ENCODE peak calls at places on chromosomes 3 and 15, in five cellular contexts. One of them, this sample, is unnamed.
A peak's percentile ranks its signal among the peaks of the same experiment; 100 is the strongest.

GRCh38 chr15:74315626-74316025 is 51.8 kb downstream of the CYP11A1 start:
- DNase-seq in CD8-positive, alpha-beta T cell: no peak
- DNase-seq in mucosa of descending colon: no peak
- DNase-seq in NB4: peak; percentile 99
- DNase-seq in glutamatergic neuron: no peak
- DNase-seq in this sample: no peak

GRCh38 chr3:42501681-42502428 is 588 bp upstream of the VIPR1 start:
- DNase-seq in CD8-positive, alpha-beta T cell: peak; percentile 61
- DNase-seq in mucosa of descending colon: peak; percentile 83
- DNase-seq in NB4: peak; percentile 46
- DNase-seq in glutamatergic neuron: peak; percentile 57
- DNase-seq in this sample: no peak

GRCh38 chr15:60906275-60906674 is 322.8 kb downstream of the RORA start:
- DNase-seq in CD8-positive, alpha-beta T cell: no peak
- DNase-seq in mucosa of descending colon: no peak
- DNase-seq in NB4: no peak
- DNase-seq in glutamatergic neuron: no peak
- DNase-seq in this sample: no peak

GRCh38 chr3:52532838-52533622 is 627 bp downstream of the NT5DC2 start:
- DNase-seq in CD8-positive, alpha-beta T cell: peak; percentile 32
- DNase-seq in mucosa of descending colon: peak; percentile 25
- DNase-seq in NB4: peak; percentile 51
- DNase-seq in glutamatergic neuron: peak; percentile 53
- DNase-seq in this sample: no peak

GRCh38 chr15:41941644-41942415 is 30.5 kb downstream of the EHD4 start:
- DNase-seq in CD8-positive, alpha-beta T cell: no peak
- DNase-seq in mucosa of descending colon: no peak
- DNase-seq in NB4: no peak
- DNase-seq in glutamatergic neuron: no peak
- DNase-seq in this sample: no peak

GRCh38 chr3:69739204-69740102 is at the start of gene MITF:
- DNase-seq in CD8-positive, alpha-beta T cell: no peak
- DNase-seq in mucosa of descending colon: peak; percentile 91
- DNase-seq in NB4: peak; percentile 87
- DNase-seq in glutamatergic neuron: peak; percentile 89
- DNase-seq in this sample: no peak

GRCh38 chr15:72341361-72341760 is 21.4 kb upstream of the CELF6 start:
- DNase-seq in CD8-positive, alpha-beta T cell: no peak
- DNase-seq in mucosa of descending colon: peak; percentile 8
- DNase-seq in NB4: no peak
- DNase-seq in glutamatergic neuron: peak; percentile 80
- DNase-seq in this sample: no peak

GRCh38 chr15:36414670-36415069 is 164.8 kb upstream of the CDIN1 start:
- DNase-seq in CD8-positive, alpha-beta T cell: no peak
- DNase-seq in mucosa of descending colon: no peak
- DNase-seq in NB4: no peak
- DNase-seq in glutamatergic neuron: no peak
- DNase-seq in this sample: no peak

GRCh38 chr3:157605356-157605755 is 102.1 kb upstream of the VEPH1 start:
- DNase-seq in CD8-positive, alpha-beta T cell: no peak
- DNase-seq in mucosa of descending colon: no peak
- DNase-seq in NB4: no peak
- DNase-seq in glutamatergic neuron: no peak
- DNase-seq in this sample: no peak

GRCh38 chr3:129310111-129310601 is 31.5 kb downstream of the HMCES start:
- DNase-seq in CD8-positive, alpha-beta T cell: no peak
- DNase-seq in mucosa of descending colon: no peak
- DNase-seq in NB4: no peak
- DNase-seq in glutamatergic neuron: no peak
- DNase-seq in this sample: peak; percentile 89

GRCh38 chr3:122392868-122393844 is 9.2 kb downstream of the FAM162A start:
- DNase-seq in CD8-positive, alpha-beta T cell: no peak
- DNase-seq in mucosa of descending colon: no peak
- DNase-seq in NB4: peak; percentile 66
- DNase-seq in glutamatergic neuron: no peak
- DNase-seq in this sample: no peak

GRCh38 chr3:159619341-159619885 is 369.2 kb upstream of the IL12A start:
- DNase-seq in CD8-positive, alpha-beta T cell: no peak
- DNase-seq in mucosa of descending colon: no peak
- DNase-seq in NB4: no peak
- DNase-seq in glutamatergic neuron: no peak
- DNase-seq in this sample: no peak

GRCh38 chr3:42637001-42637400 is 16.5 kb upstream of the ZBTB47 start:
- DNase-seq in CD8-positive, alpha-beta T cell: no peak
- DNase-seq in mucosa of descending colon: no peak
- DNase-seq in NB4: no peak
- DNase-seq in glutamatergic neuron: no peak
- DNase-seq in this sample: no peak

GRCh38 chr3:108338901-108339545 is 42.7 kb downstream of the HHLA2 start:
- DNase-seq in CD8-positive, alpha-beta T cell: no peak
- DNase-seq in mucosa of descending colon: no peak
- DNase-seq in NB4: no peak
- DNase-seq in glutamatergic neuron: no peak
- DNase-seq in this sample: no peak

GRCh38 chr3:134897391-134898131 is 102.5 kb downstream of the EPHB1 start:
- DNase-seq in CD8-positive, alpha-beta T cell: no peak
- DNase-seq in mucosa of descending colon: no peak
- DNase-seq in NB4: no peak
- DNase-seq in glutamatergic neuron: no peak
- DNase-seq in this sample: no peak

GRCh38 chr3:62403765-62404164 is 30.4 kb upstream of the FEZF2 start:
- DNase-seq in CD8-positive, alpha-beta T cell: no peak
- DNase-seq in mucosa of descending colon: no peak
- DNase-seq in NB4: no peak
- DNase-seq in glutamatergic neuron: no peak
- DNase-seq in this sample: no peak

GRCh38 chr15:36221992-36222391 is 357.4 kb upstream of the CDIN1 start:
- DNase-seq in CD8-positive, alpha-beta T cell: no peak
- DNase-seq in mucosa of descending colon: no peak
- DNase-seq in NB4: peak; percentile 1
- DNase-seq in glutamatergic neuron: no peak
- DNase-seq in this sample: no peak

GRCh38 chr15:26842391-26842790 is 24.5 kb upstream of the GABRA5 start:
- DNase-seq in CD8-positive, alpha-beta T cell: no peak
- DNase-seq in mucosa of descending colon: no peak
- DNase-seq in NB4: no peak
- DNase-seq in glutamatergic neuron: peak; percentile 37
- DNase-seq in this sample: no peak

GRCh38 chr3:154228561-154229216 is 95.6 kb downstream of the DHX36 start:
- DNase-seq in CD8-positive, alpha-beta T cell: no peak
- DNase-seq in mucosa of descending colon: no peak
- DNase-seq in NB4: no peak
- DNase-seq in glutamatergic neuron: no peak
- DNase-seq in this sample: no peak

GRCh38 chr15:55564347-55565145 is 23.6 kb downstream of the PYGO1 start:
- DNase-seq in CD8-positive, alpha-beta T cell: no peak
- DNase-seq in mucosa of descending colon: no peak
- DNase-seq in NB4: no peak
- DNase-seq in glutamatergic neuron: no peak
- DNase-seq in this sample: no peak

GRCh38 chr3:101858464-101858863 is 9.2 kb downstream of the NFKBIZ start:
- DNase-seq in CD8-positive, alpha-beta T cell: no peak
- DNase-seq in mucosa of descending colon: no peak
- DNase-seq in NB4: no peak
- DNase-seq in glutamatergic neuron: no peak
- DNase-seq in this sample: no peak

GRCh38 chr3:97835761-97836160 is 13.9 kb downstream of the CRYBG3 start:
- DNase-seq in CD8-positive, alpha-beta T cell: no peak
- DNase-seq in mucosa of descending colon: no peak
- DNase-seq in NB4: no peak
- DNase-seq in glutamatergic neuron: no peak
- DNase-seq in this sample: no peak

DNA sequence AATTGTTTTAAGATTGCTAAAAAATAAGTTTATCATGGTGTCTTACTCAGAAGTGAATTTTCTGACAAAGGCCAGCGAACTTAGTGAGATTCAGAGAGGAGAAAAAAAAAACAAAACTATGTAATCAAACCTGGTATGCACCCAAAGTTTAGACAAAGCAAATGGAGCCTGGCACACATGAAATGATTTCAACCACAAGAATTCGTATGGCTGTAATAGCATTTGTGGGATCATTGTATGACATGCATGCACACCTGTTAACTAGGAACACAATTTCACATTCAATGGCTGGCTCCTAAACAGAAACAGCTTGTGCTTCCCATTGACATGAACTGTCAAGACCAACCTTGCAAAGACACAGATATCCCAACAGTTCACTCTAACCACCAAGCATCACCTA is 94.6 kb downstream of the ZIC4 start:
- DNase-seq in CD8-positive, alpha-beta T cell: no peak
- DNase-seq in mucosa of descending colon: no peak
- DNase-seq in NB4: no peak
- DNase-seq in glutamatergic neuron: no peak
- DNase-seq in this sample: no peak
- TF ChIP-seq CTCF in CD8-positive, alpha-beta T cell: no peak
- TF ChIP-seq CTCF in mucosa of descending colon: no peak
- TF ChIP-seq CTCF in NB4: no peak
- TF ChIP-seq CTCF in glutamatergic neuron: no peak
- TF ChIP-seq CTCF in this sample: no peak

GRCh38 chr15:78808550-78808949 is 2.7 kb downstream of the ADAMTS7 start:
- DNase-seq in CD8-positive, alpha-beta T cell: no peak
- DNase-seq in mucosa of descending colon: peak; percentile 19
- DNase-seq in NB4: peak; percentile 81
- DNase-seq in glutamatergic neuron: peak; percentile 42
- DNase-seq in this sample: no peak
- TF ChIP-seq CTCF in CD8-positive, alpha-beta T cell: peak; percentile 24
- TF ChIP-seq CTCF in mucosa of descending colon: no peak
- TF ChIP-seq CTCF in NB4: peak; percentile 88
- TF ChIP-seq CTCF in glutamatergic neuron: peak; percentile 68
- TF ChIP-seq CTCF in this sample: peak; percentile 78

GRCh38 chr3:140752499-140752898 is 74.6 kb downstream of the TRIM42 start:
- DNase-seq in CD8-positive, alpha-beta T cell: no peak
- DNase-seq in mucosa of descending colon: no peak
- DNase-seq in NB4: no peak
- DNase-seq in glutamatergic neuron: no peak
- DNase-seq in this sample: no peak

GRCh38 chr3:140758791-140759444 is 81.1 kb downstream of the TRIM42 start:
- DNase-seq in CD8-positive, alpha-beta T cell: no peak
- DNase-seq in mucosa of descending colon: no peak
- DNase-seq in NB4: no peak
- DNase-seq in glutamatergic neuron: no peak
- DNase-seq in this sample: no peak

GRCh38 chr3:140748903-140749302 is 71.0 kb downstream of the TRIM42 start:
- DNase-seq in CD8-positive, alpha-beta T cell: no peak
- DNase-seq in mucosa of descending colon: no peak
- DNase-seq in NB4: no peak
- DNase-seq in glutamatergic neuron: no peak
- DNase-seq in this sample: peak; percentile 13

GRCh38 chr3:140756240-140757016 is 78.6 kb downstream of the TRIM42 start:
- DNase-seq in CD8-positive, alpha-beta T cell: no peak
- DNase-seq in mucosa of descending colon: no peak
- DNase-seq in NB4: no peak
- DNase-seq in glutamatergic neuron: no peak
- DNase-seq in this sample: no peak

GRCh38 chr3:140753865-140754754 is 76.2 kb downstream of the TRIM42 start:
- DNase-seq in CD8-positive, alpha-beta T cell: no peak
- DNase-seq in mucosa of descending colon: no peak
- DNase-seq in NB4: peak; percentile 1
- DNase-seq in glutamatergic neuron: no peak
- DNase-seq in this sample: no peak
- TF ChIP-seq CTCF in CD8-positive, alpha-beta T cell: no peak
- TF ChIP-seq CTCF in mucosa of descending colon: no peak
- TF ChIP-seq CTCF in NB4: no peak
- TF ChIP-seq CTCF in glutamatergic neuron: no peak
- TF ChIP-seq CTCF in this sample: no peak

GRCh38 chr3:65689436-65689835 is 349.3 kb downstream of the MAGI1 start:
- DNase-seq in CD8-positive, alpha-beta T cell: no peak
- DNase-seq in mucosa of descending colon: no peak
- DNase-seq in NB4: no peak
- DNase-seq in glutamatergic neuron: no peak
- DNase-seq in this sample: no peak
- TF ChIP-seq CTCF in CD8-positive, alpha-beta T cell: no peak
- TF ChIP-seq CTCF in mucosa of descending colon: no peak
- TF ChIP-seq CTCF in NB4: no peak
- TF ChIP-seq CTCF in glutamatergic neuron: peak; percentile 9
- TF ChIP-seq CTCF in this sample: no peak

This sample was measured in keratinocyte.